ENCODE peak calls at places on chromosome 13, in eight cellular contexts. G, D, O, K, C, L, U and S are unnamed samples.

GRCh38 chr13:50843256-50844043 is at the start of gene DLEU7:
- DNase-seq in G (no peak), D (peak; percentile 17), O (no peak), K (no peak), C (no peak), L (no peak), U (no peak), S (peak; percentile 32)

GRCh38 chr13:40963927-40964326 is 55.2 kb downstream of the ELF1 start:
- DNase-seq in G (no peak), D (no peak), O (peak; percentile 87), K (no peak), C (peak; percentile 90), L (no peak), U (no peak), S (no peak)

GRCh38 chr13:112711528-112712265 is 21.9 kb downstream of the ATP11A start:
- DNase-seq in G (peak; percentile 89), D (peak; percentile 92), O (peak; percentile 99), K (no peak), C (peak; percentile 98), L (no peak), U (peak; percentile 95), S (no peak)

GRCh38 chr13:41222259-41222852 is 28.0 kb upstream of the KBTBD7 start:
- DNase-seq in G (no peak), D (peak; percentile 15), O (peak; percentile 69), K (peak; percentile 7), C (peak; percentile 72), L (peak; percentile 24), U (no peak), S (peak; percentile 47)

GRCh38 chr13:20495087-20496023 is 30.3 kb downstream of the CRYL1 start:
- DNase-seq in G (peak; percentile 53), D (no peak), O (peak; percentile 68), K (peak; percentile 17), C (peak; percentile 75), L (peak; percentile 33), U (peak; percentile 32), S (peak; percentile 67)

GRCh38 chr13:42969558-42970172 is 22.4 kb downstream of the EPSTI1 start:
- DNase-seq in G (peak; percentile 79), D (peak; percentile 47), O (peak; percentile 52), K (peak; percentile 60), C (peak; percentile 81), L (peak; percentile 65), U (no peak), S (peak; percentile 81)

GRCh38 chr13:42355841-42356575 is 84.1 kb downstream of the AKAP11 start:
- DNase-seq in G (no peak), D (no peak), O (no peak), K (no peak), C (no peak), L (no peak), U (no peak), S (no peak)

GRCh38 chr13:91531646-91532045 is 133.2 kb downstream of the GPC5 start:
- DNase-seq in G (no peak), D (no peak), O (no peak), K (no peak), C (no peak), L (no peak), U (no peak), S (no peak)

GRCh38 chr13:104314926-104315535 is 1248.8 kb upstream of the SLC10A2 start:
- DNase-seq in G (no peak), D (no peak), O (no peak), K (no peak), C (peak; percentile 30), L (no peak), U (no peak), S (no peak)

GRCh38 chr13:76016799-76017198 is 380.7 kb downstream of the LMO7 start:
- DNase-seq in G (no peak), D (no peak), O (no peak), K (no peak), C (peak; percentile 47), L (no peak), U (no peak), S (no peak)

GRCh38 chr13:75635621-75636338 is at the start of gene LMO7:
- DNase-seq in G (peak; percentile 78), D (no peak), O (peak; percentile 29), K (peak; percentile 18), C (no peak), L (no peak), U (peak; percentile 53), S (no peak)

GRCh38 chr13:109790951-109791605 is 4.7 kb upstream of the IRS2 start:
- DNase-seq in G (no peak), D (no peak), O (no peak), K (no peak), C (peak; percentile 59), L (no peak), U (no peak), S (no peak)

GRCh38 chr13:113208424-113209335 is at the start of gene PCID2:
- DNase-seq in G (peak; percentile 92), D (no peak), O (peak; percentile 90), K (peak; percentile 85), C (peak; percentile 49), L (peak; percentile 87), U (peak; percentile 72), S (peak; percentile 89)